ENCODE peak calls at places on chromosome 10, in ten cellular contexts. N is activated naive CD8-positive, alpha-beta T cell treated with anti-CD3 and anti-CD28 coated beads, Interleukin-2, amount 10 ng/mL, durations not matched to agents 7 days and 5 days; V is right cardiac atrium; M is heart left ventricle; E is Panc1; B is HCT116; D is Right ventricle myocardium superior; P is RWPE2; Z is DND-41; J is activated CD8-positive, alpha-beta T cell treated with anti-CD3 and anti-CD28 coated beads, Interleukin-2, amount 10 ng/mL, durations not matched to agents 7 days and 5 days. Q is an unnamed sample.

GRCh38 chr10:63921932-63922713 is 400.9 kb downstream of the REEP3 start:
- ATAC-seq in N (no peak), V (no peak), M (no peak), E (no peak), B (no peak), D (no peak), P (no peak), Z (no peak), J (no peak), Q (no peak)

GRCh38 chr10:80100861-80101695 is 22.6 kb downstream of the TMEM254 start:
- ATAC-seq in N (no peak), V (no peak), M (no peak), E (no peak), B (no peak), D (no peak), P (peak), Z (no peak), J (no peak), Q (no peak)

GRCh38 chr10:102420810-102421644 is at the start of gene FBXL15:
- ATAC-seq in N (peak), V (peak), M (peak), E (peak), B (peak), D (peak), P (peak), Z (peak), J (peak), Q (peak)

GRCh38 chr10:5448333-5449048 is 36.1 kb downstream of the NET1 start:
- ATAC-seq in N (no peak), V (no peak), M (no peak), E (no peak), B (no peak), D (no peak), P (no peak), Z (no peak), J (no peak), Q (no peak)

GRCh38 chr10:60413306-60414012 is 23.8 kb upstream of the ANK3 start:
- ATAC-seq in N (no peak), V (no peak), M (no peak), E (no peak), B (no peak), D (no peak), P (peak), Z (no peak), J (no peak), Q (no peak)

GRCh38 chr10:77835669-77836086 is 90.9 kb downstream of the DLG5 start:
- ATAC-seq in N (no peak), V (peak), M (peak), E (no peak), B (no peak), D (peak), P (no peak), Z (no peak), J (no peak), Q (no peak)

GRCh38 chr10:10917031-10917430 is 100.6 kb upstream of the CELF2 start:
- ATAC-seq in N (no peak), V (no peak), M (no peak), E (no peak), B (no peak), D (no peak), P (no peak), Z (no peak), J (no peak), Q (no peak)

GRCh38 chr10:6563720-6564119 is 16.4 kb downstream of the PRKCQ start:
- ATAC-seq in N (peak), V (no peak), M (no peak), E (no peak), B (no peak), D (no peak), P (no peak), Z (peak), J (peak), Q (no peak)

GRCh38 chr10:30502266-30503058 is 68.5 kb downstream of the MAP3K8 start:
- ATAC-seq in N (peak), V (peak), M (no peak), E (no peak), B (no peak), D (peak), P (no peak), Z (peak), J (peak), Q (no peak)

Q was measured in SK-N-SH treated with all-trans-retinoic acid at 6 μM for 48 hours.